ENCODE peak calls at places on chromosomes 13 and 19, in eight cellular contexts. L is GM12892, A is NCI-H1436, Y is A172, H is endothelial cell, Q is body of pancreas, B is cardiac muscle cell, M is iPS DF 6.9. G is an unnamed sample.

GRCh38 chr19:5934779-5935472 is 20.9 kb downstream of the CAPS start:
- DNase-seq in A (no peak), M (no peak), Q (peak; percentile 39), B (peak; percentile 75), H (no peak), Y (no peak), L (no peak), G (peak; percentile 88)

GRCh38 chr13:114128624-114129522 is 3.5 kb downstream of the RASA3 start:
- DNase-seq in Y (peak; percentile 92), L (peak; percentile 92), B (peak; percentile 91), H (no peak), A (no peak), Q (peak; percentile 78), M (no peak), G (peak; percentile 88)

GRCh38 chr19:925912-926594 is at the start of gene ARID3A:
- DNase-seq in H (peak; percentile 63), Y (no peak), M (no peak), Q (peak; percentile 70), L (peak; percentile 85), A (peak; percentile 63), B (peak; percentile 81), G (peak; percentile 74)

GRCh38 chr19:44647144-44647543 is 3.4 kb downstream of the PVR start:
- DNase-seq in A (no peak), L (no peak), Q (no peak), Y (no peak), H (no peak), M (no peak), B (no peak), G (no peak)

GRCh38 chr19:46674416-46675178 is 13.6 kb upstream of the DACT3 start:
- DNase-seq in L (no peak), Q (no peak), H (peak; percentile 13), A (no peak), Y (peak; percentile 46), M (no peak), B (no peak), G (no peak)

GRCh38 chr13:114148521-114148855 is 16.1 kb upstream of the RASA3 start:
- DNase-seq in A (no peak), M (no peak), Q (peak; percentile 91), H (no peak), Y (no peak), L (no peak), B (no peak), G (no peak)

GRCh38 chr19:3366104-3366760 is at the start of gene NFIC:
- DNase-seq in H (no peak), B (peak; percentile 94), Y (peak; percentile 81), L (peak; percentile 64), M (no peak), A (peak; percentile 44), Q (peak; percentile 86), G (peak; percentile 95)

GRCh38 chr19:30861896-30862295 is 487.3 kb downstream of the TSHZ3 start:
- DNase-seq in L (no peak), Q (no peak), A (no peak), M (no peak), Y (no peak), H (no peak), B (no peak), G (no peak)

GRCh38 chr13:41075034-41075433 is 13.7 kb downstream of the WBP4 start:
- DNase-seq in Q (peak; percentile 41), A (no peak), M (no peak), H (peak; percentile 19), B (peak; percentile 66), L (no peak), Y (peak; percentile 22), G (peak; percentile 30)

GRCh38 chr13:18943273-18943672 is 238.4 kb downstream of the TUBA3C start:
- DNase-seq in Q (no peak), M (no peak), H (no peak), A (no peak), B (no peak), L (no peak), Y (no peak), G (no peak)

GRCh38 chr19:52716578-52716977 is 18.3 kb downstream of the ZNF611 start:
- DNase-seq in H (no peak), Q (no peak), B (no peak), L (no peak), M (peak; percentile 55), Y (no peak), A (no peak), G (no peak)

GRCh38 chr19:21233691-21234090 is 91.9 kb downstream of the ZNF431 start:
- DNase-seq in A (no peak), Q (no peak), M (no peak), Y (no peak), B (no peak), H (no peak), L (no peak), G (no peak)

GRCh38 chr13:26993780-26994179 is 177.8 kb downstream of the USP12 start:
- DNase-seq in L (no peak), Y (no peak), H (no peak), B (no peak), M (no peak), A (no peak), Q (no peak), G (no peak)

GRCh38 chr13:39816936-39817335 is 161.5 kb downstream of the COG6 start:
- DNase-seq in B (no peak), Y (no peak), Q (no peak), M (no peak), H (no peak), A (no peak), L (no peak), G (no peak)

GRCh38 chr13:50509771-50510441 is 333.6 kb downstream of the DLEU7 start:
- DNase-seq in M (no peak), L (no peak), A (no peak), Q (no peak), Y (peak; percentile 79), H (no peak), B (peak; percentile 29), G (no peak)

GRCh38 chr19:29268721-29269483 is 56.0 kb upstream of the UQCRFS1 start:
- DNase-seq in Y (no peak), Q (no peak), M (no peak), B (no peak), H (no peak), L (no peak), A (no peak), G (no peak)

GRCh38 chr19:45271709-45272108 is 20.6 kb downstream of the MARK4 start:
- DNase-seq in H (no peak), M (no peak), Q (no peak), L (no peak), Y (no peak), B (no peak), A (no peak), G (no peak)

GRCh38 chr19:55230329-55230728 is 1.8 kb upstream of the TMEM86B start:
- DNase-seq in Q (no peak), H (no peak), B (no peak), M (no peak), A (no peak), Y (no peak), L (no peak), G (no peak)

GRCh38 chr19:18857223-18857622 is 25.5 kb downstream of the UPF1 start:
- DNase-seq in H (no peak), M (no peak), A (no peak), L (no peak), Y (no peak), B (no peak), Q (no peak), G (no peak)

GRCh38 chr19:16584825-16585801 is 12.9 kb upstream of the SLC35E1 start:
- DNase-seq in H (no peak), Q (no peak), M (no peak), A (no peak), L (no peak), Y (no peak), B (no peak), G (no peak)

GRCh38 chr13:42039946-42040729 is 8.3 kb upstream of the DGKH start:
- DNase-seq in B (peak; percentile 94), Q (peak; percentile 88), H (peak; percentile 92), M (no peak), Y (peak; percentile 40), L (peak; percentile 93), A (peak; percentile 42), G (peak; percentile 91)

GRCh38 chr19:3458595-3459284 is 21.6 kb downstream of the SMIM24 start:
- DNase-seq in Y (peak; percentile 43), H (no peak), L (no peak), Q (peak; percentile 54), A (no peak), M (no peak), B (peak; percentile 74), G (no peak)

GRCh38 chr19:51702103-51702753 is 9.1 kb downstream of the SPACA6 start:
- DNase-seq in B (peak; percentile 79), M (peak; percentile 47), Y (no peak), H (peak; percentile 77), A (no peak), L (no peak), Q (peak; percentile 91), G (peak; percentile 51)

GRCh38 chr13:100382787-100383186 is 205.8 kb downstream of the GGACT start:
- DNase-seq in H (no peak), A (no peak), B (peak; percentile 35), M (no peak), L (no peak), Q (no peak), Y (peak; percentile 29), G (no peak)

GRCh38 chr19:44677019-44677809 is 5.9 kb downstream of the CEACAM19 start:
- DNase-seq in Q (no peak), Y (peak; percentile 78), B (peak; percentile 63), M (no peak), H (no peak), L (no peak), A (no peak), G (peak; percentile 44)

GRCh38 chr13:98313023-98313937 is 136.2 kb upstream of the RNF113B start:
- DNase-seq in Q (peak; percentile 81), B (no peak), A (no peak), H (no peak), M (no peak), Y (no peak), L (no peak), G (no peak)

GRCh38 chr13:109985871-109986270 is 199.5 kb upstream of the IRS2 start:
- DNase-seq in A (no peak), Q (no peak), B (no peak), L (no peak), H (no peak), Y (no peak), M (no peak), G (no peak)

GRCh38 chr19:31699421-31699820 is 350.2 kb upstream of the TSHZ3 start:
- DNase-seq in B (no peak), Y (no peak), Q (no peak), L (no peak), H (no peak), M (no peak), A (no peak), G (no peak)

GRCh38 chr13:101144808-101145419 is 271.4 kb downstream of the NALCN start:
- DNase-seq in B (peak; percentile 73), A (peak; percentile 25), M (no peak), Y (peak; percentile 57), H (peak; percentile 21), Q (peak; percentile 10), L (no peak), G (peak; percentile 48)

GRCh38 chr13:102117175-102117830 is 284.5 kb downstream of the FGF14 start:
- DNase-seq in M (no peak), H (no peak), L (no peak), Q (no peak), B (no peak), A (peak; percentile 24), Y (no peak), G (no peak)

GRCh38 chr19:51417107-51417806 is at the start of gene SIGLEC10:
- DNase-seq in Y (no peak), A (no peak), L (peak; percentile 69), Q (peak; percentile 59), H (no peak), M (no peak), B (peak; percentile 23), G (no peak)

G was measured in fibroblast of gingiva.